ENCODE peak calls at places on chromosomes 12 and 14, in ten cellular contexts. S is glutamatergic neuron, P is HCT116, E is astrocyte of the cerebellum, A is fibroblast of mammary gland, V is brain microvascular endothelial cell, J is nephron progenitor cell, X is A549, L is choroid plexus epithelial cell, T is mammary epithelial cell. W is an unnamed sample.

GRCh38 chr12:118404876-118405521 is 28.6 kb downstream of the SUDS3 start:
- DNase-seq in P (peak), L (peak), T (peak), E (peak), X (peak), V (peak), A (peak), S (peak), J (peak), W (peak)

GRCh38 chr14:52950410-52950897 is 396 bp downstream of the FERMT2 start:
- DNase-seq in E (no peak), J (peak), A (peak), X (peak), P (no peak), V (peak), T (peak), S (peak), L (peak), W (peak)

GRCh38 chr14:61196034-61196433 is 85.1 kb downstream of the TMEM30B start:
- DNase-seq in V (no peak), E (no peak), S (no peak), X (no peak), P (no peak), T (no peak), L (no peak), A (no peak), J (no peak), W (no peak)

GRCh38 chr14:72666610-72667009 is 227.3 kb downstream of the DPF3 start:
- DNase-seq in J (no peak), A (peak), S (no peak), E (peak), P (peak), V (peak), X (peak), T (peak), L (peak), W (peak)

GRCh38 chr14:102057480-102058114 is 29.2 kb downstream of the HSP90AA1 start:
- DNase-seq in T (no peak), L (no peak), X (no peak), J (no peak), A (no peak), V (no peak), E (no peak), S (no peak), P (no peak), W (no peak)

GRCh38 chr12:32896438-32897275 is at the start of gene PKP2:
- DNase-seq in S (peak), V (no peak), X (peak), E (no peak), J (peak), P (peak), A (no peak), T (peak), L (peak), W (no peak)

GRCh38 chr12:39831587-39832315 is 212.1 kb upstream of the ABCD2 start:
- DNase-seq in L (peak), X (peak), P (no peak), S (no peak), A (peak), E (no peak), V (peak), J (no peak), T (peak), W (peak)

GRCh38 chr14:86334355-86334754 is 804.4 kb downstream of the FLRT2 start:
- DNase-seq in A (no peak), V (no peak), P (no peak), E (no peak), X (no peak), J (no peak), T (no peak), L (no peak), S (no peak), W (no peak)

GRCh38 chr12:27048822-27049752 is 26.7 kb downstream of the MED21 start:
- DNase-seq in J (no peak), P (no peak), V (peak), A (peak), L (peak), E (peak), X (peak), S (no peak), T (peak), W (peak)

GRCh38 chr12:68953536-68953935 is 20.6 kb upstream of the CPM start:
- DNase-seq in V (no peak), P (no peak), S (no peak), A (no peak), E (no peak), L (no peak), J (no peak), X (no peak), T (no peak), W (no peak)

DNA sequence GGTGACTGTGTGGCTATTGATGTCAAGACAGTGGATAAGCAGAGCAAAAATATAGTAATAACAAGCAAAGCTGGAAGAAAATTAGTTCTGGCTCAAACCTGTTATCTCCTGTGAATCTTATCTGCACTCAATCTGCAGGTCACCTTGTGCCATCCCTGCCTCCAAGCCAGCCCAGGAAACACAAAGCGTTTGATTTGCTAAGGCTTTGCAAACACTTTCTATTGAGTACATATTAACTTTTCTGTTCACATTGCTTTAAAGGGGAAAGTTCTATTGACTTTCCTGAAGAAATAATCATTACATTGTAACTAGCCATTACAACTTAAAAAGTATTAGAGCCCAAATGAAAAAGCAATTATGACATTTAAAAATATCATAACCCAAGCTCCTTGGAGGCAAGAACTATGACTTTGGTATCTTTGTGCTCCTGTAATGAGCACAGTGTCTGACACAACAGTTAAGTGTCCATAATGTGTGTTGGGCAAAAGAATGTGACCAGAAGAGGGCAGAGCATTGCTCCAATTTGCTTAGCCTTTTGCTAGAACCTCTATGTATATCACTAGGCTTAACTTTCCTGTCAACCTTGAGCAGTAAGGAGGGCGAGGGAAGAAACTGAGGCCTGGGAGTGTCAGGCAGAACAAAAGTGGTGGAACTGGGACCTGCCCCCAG is 24.7 kb downstream of the SERPINA3 start:
- DNase-seq in E (no peak), X (peak), P (peak), A (peak), L (peak), T (no peak), V (peak), J (no peak), S (no peak), W (peak)
- TF ChIP-seq CTCF in E (peak), X (peak), P (peak), A (peak), L (peak), T (peak), V (peak), J (no peak), S (no peak), W (peak)

GRCh38 chr12:97312570-97313135 is 150.0 kb upstream of the RMST start:
- DNase-seq in A (no peak), T (no peak), V (no peak), L (no peak), P (no peak), X (no peak), S (no peak), J (no peak), E (no peak), W (no peak)
- TF ChIP-seq CTCF in A (peak), T (no peak), V (no peak), L (no peak), P (peak), X (no peak), S (no peak), J (peak), E (peak), W (no peak)

DNA sequence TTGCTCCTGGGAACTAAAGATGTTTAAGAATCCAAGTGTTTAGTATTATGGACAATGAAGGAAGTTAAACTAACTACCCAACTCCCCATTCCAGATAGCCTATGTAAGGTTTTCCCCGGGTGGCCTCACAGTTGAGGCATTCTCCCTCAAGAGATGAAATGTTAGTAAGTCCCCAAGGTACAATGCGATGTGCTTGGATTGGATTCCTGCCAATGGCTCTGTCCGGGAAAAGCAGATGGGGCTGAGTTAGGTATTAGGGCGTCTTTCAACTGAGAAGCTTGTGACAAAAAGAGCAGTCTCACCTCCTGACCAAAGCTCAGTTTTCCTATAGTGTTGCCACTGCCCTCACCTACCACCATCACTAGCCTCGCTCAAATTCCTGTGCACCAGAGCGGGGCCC is 64.8 kb upstream of the E2F7 start:
- DNase-seq in A (peak), E (no peak), S (no peak), V (peak), P (no peak), X (no peak), J (no peak), T (no peak), L (peak), W (no peak)
- TF ChIP-seq CTCF in A (no peak), E (no peak), S (no peak), V (no peak), P (no peak), X (no peak), J (no peak), T (no peak), L (no peak), W (no peak)

GRCh38 chr12:15230137-15230536 is 8.9 kb upstream of the RERG start:
- DNase-seq in J (no peak), X (no peak), L (peak), P (no peak), V (no peak), S (no peak), E (no peak), A (peak), T (no peak), W (peak)

GRCh38 chr12:15225136-15225535 is 3.9 kb upstream of the RERG start:
- DNase-seq in P (no peak), T (no peak), L (no peak), V (no peak), A (no peak), X (no peak), S (no peak), E (no peak), J (no peak), W (no peak)

GRCh38 chr12:15230751-15231150 is 9.5 kb upstream of the RERG start:
- DNase-seq in J (no peak), T (no peak), L (peak), S (no peak), A (peak), X (no peak), P (no peak), V (no peak), E (no peak), W (peak)

GRCh38 chr12:15231493-15231892 is 10.3 kb upstream of the RERG start:
- DNase-seq in V (no peak), L (no peak), T (no peak), J (no peak), P (no peak), X (no peak), S (no peak), E (no peak), A (no peak), W (no peak)

DNA sequence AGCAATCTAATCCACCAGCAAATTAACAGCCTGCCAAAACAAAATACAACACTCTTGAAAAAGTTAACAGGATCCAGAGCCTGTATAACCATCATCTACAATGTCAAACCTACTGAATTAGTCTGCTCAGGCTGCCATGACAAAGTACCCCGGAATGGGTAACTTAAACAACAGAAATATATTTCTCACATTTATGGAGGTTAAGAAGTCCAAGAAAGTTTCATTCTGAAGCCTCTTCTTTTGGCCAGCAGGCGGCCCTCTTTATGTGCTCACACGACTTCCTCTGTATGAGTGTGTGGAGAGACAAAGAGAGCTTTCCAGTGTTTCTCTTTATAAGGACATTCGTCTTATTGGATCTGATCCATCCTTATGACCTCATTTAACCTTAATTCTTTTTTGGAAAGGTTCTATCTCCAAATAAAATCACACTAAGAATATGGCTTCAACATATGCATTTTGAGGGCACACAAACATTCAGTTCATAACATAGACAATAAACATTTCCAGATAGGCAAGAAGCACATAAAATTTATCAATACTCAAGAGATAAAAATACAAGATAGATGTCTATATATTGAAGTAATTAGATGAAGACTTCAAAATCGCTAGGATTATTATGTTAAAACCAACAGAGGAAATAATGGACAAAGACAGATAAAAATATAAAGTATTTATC is 5.9 kb upstream of the RERG start:
- DNase-seq in S (peak), P (peak), J (peak), E (no peak), A (peak), V (peak), L (peak), X (peak), T (peak), W (peak)
- TF ChIP-seq CTCF in S (peak), P (peak), J (peak), E (peak), A (peak), V (peak), L (peak), X (peak), T (peak), W (peak)

GRCh38 chr12:13288937-13289643 is 92.6 kb downstream of the EMP1 start:
- DNase-seq in T (no peak), E (no peak), J (no peak), P (no peak), A (no peak), L (no peak), V (no peak), S (no peak), X (no peak), W (no peak)
- TF ChIP-seq CTCF in T (no peak), E (no peak), J (no peak), P (no peak), A (no peak), L (no peak), V (no peak), S (no peak), X (no peak), W (no peak)

GRCh38 chr12:46374711-46375110 is 2.1 kb upstream of the SLC38A2 start:
- DNase-seq in L (no peak), A (no peak), J (no peak), V (no peak), P (no peak), S (no peak), X (no peak), T (no peak), E (no peak), W (no peak)

GRCh38 chr12:46374286-46374685 is 1.7 kb upstream of the SLC38A2 start:
- DNase-seq in V (no peak), S (no peak), A (no peak), X (no peak), T (no peak), P (no peak), E (no peak), J (no peak), L (no peak), W (no peak)

GRCh38 chr12:46372131-46372851 is at the start of gene SLC38A2:
- DNase-seq in P (peak), E (peak), V (peak), J (peak), T (peak), S (peak), L (peak), A (peak), X (peak), W (peak)

GRCh38 chr12:46372852-46373302 is 304 bp upstream of the SLC38A2 start:
- DNase-seq in T (no peak), J (peak), E (no peak), A (no peak), X (no peak), L (no peak), V (no peak), S (peak), P (no peak), W (no peak)

GRCh38 chr12:46373303-46374182 is 970 bp upstream of the SLC38A2 start:
- DNase-seq in V (no peak), A (no peak), E (no peak), T (peak), L (peak), S (peak), P (no peak), J (peak), X (no peak), W (peak)
- TF ChIP-seq CTCF in V (peak), A (no peak), E (peak), T (peak), L (peak), S (no peak), P (no peak), J (no peak), X (no peak), W (peak)

GRCh38 chr12:116609715-116610114 is 50.5 kb downstream of the MAP1LC3B2 start:
- DNase-seq in J (peak), A (no peak), L (no peak), P (no peak), T (no peak), X (peak), V (no peak), E (no peak), S (peak), W (peak)
- TF ChIP-seq CTCF in J (peak), A (peak), L (peak), P (peak), T (peak), X (peak), V (peak), E (peak), S (peak), W (peak)

GRCh38 chr12:2892246-2892645 is 1.6 kb downstream of the TULP3 start:
- DNase-seq in T (no peak), P (no peak), J (no peak), A (peak), V (no peak), X (no peak), L (no peak), S (no peak), E (no peak), W (no peak)
- TF ChIP-seq CTCF in T (no peak), P (no peak), J (no peak), A (no peak), V (no peak), X (no peak), L (no peak), S (no peak), E (no peak), W (no peak)

W was measured in cardiac fibroblast.